ENCODE peak calls at places on chromosome 9, in ten cellular contexts. L is globus pallidus; W is NCI-H526 treated with DMSO at 0.1 percent for 48 hours; R is activated T-cell treated with anti-CD3 and anti-CD28 coated beads, Interleukin-2, amount 50 U/mL, for 24 hours; X is astrocyte of the spinal cord; F is cardiac fibroblast; K is T-cell; G is stimulated activated CD8-positive, alpha-beta memory T cell treated with anti-CD3 and anti-CD28 coated beads, Interleukin-7, amount 100 ng/mL, for 1 hour; A is iPS-NIHi11; E is neural progenitor cell. S is an unnamed sample.

GRCh38 chr9:19155106-19155999 is 28.1 kb upstream of the PLIN2 start:
- DNase-seq in E (no peak), F (no peak), L (no peak), X (no peak), G (no peak), R (no peak), A (no peak), W (no peak), K (no peak), S (no peak)

GRCh38 chr9:36396985-36397384 is 3.1 kb downstream of the RNF38 start:
- DNase-seq in A (no peak), R (no peak), K (no peak), E (no peak), W (no peak), F (peak; percentile 45), G (no peak), X (no peak), L (no peak), S (peak; percentile 33)

GRCh38 chr9:70910598-70910997 is 210.8 kb downstream of the TRPM3 start:
- DNase-seq in K (no peak), W (no peak), A (no peak), F (no peak), X (no peak), G (no peak), L (no peak), R (no peak), E (no peak), S (no peak)

GRCh38 chr9:122819791-122820489 is 8.4 kb downstream of the PDCL start:
- DNase-seq in R (no peak), L (peak; percentile 53), G (no peak), E (no peak), X (peak; percentile 49), W (no peak), A (no peak), F (peak; percentile 73), K (no peak), S (peak; percentile 63)

GRCh38 chr9:468766-469496 is 254.3 kb downstream of the DOCK8 start:
- DNase-seq in F (no peak), A (no peak), R (peak; percentile 35), L (no peak), G (no peak), W (no peak), X (no peak), E (no peak), K (no peak), S (peak; percentile 15)

GRCh38 chr9:88915916-88916315 is 75.4 kb upstream of the S1PR3 start:
- DNase-seq in G (no peak), X (no peak), F (no peak), A (no peak), K (no peak), W (no peak), E (no peak), L (no peak), R (no peak), S (no peak)

GRCh38 chr9:114551750-114552685 is 35.6 kb upstream of the ATP6V1G1 start:
- DNase-seq in W (no peak), E (no peak), L (no peak), K (no peak), G (no peak), R (no peak), A (peak; percentile 74), X (peak; percentile 97), F (peak; percentile 99), S (peak; percentile 98)

GRCh38 chr9:104784098-104784497 is 20.2 kb downstream of the NIPSNAP3B start:
- DNase-seq in K (no peak), G (no peak), W (no peak), E (no peak), F (no peak), R (no peak), X (no peak), A (no peak), L (no peak), S (no peak)

GRCh38 chr9:38063363-38063707 is 5.7 kb downstream of the SHB start:
- DNase-seq in A (no peak), K (no peak), F (no peak), X (no peak), E (no peak), L (no peak), G (no peak), W (no peak), R (no peak), S (no peak)

GRCh38 chr9:68998812-68999211 is 15.1 kb downstream of the PRKACG start:
- DNase-seq in E (no peak), X (no peak), R (no peak), F (no peak), G (no peak), W (no peak), K (no peak), A (no peak), L (no peak), S (no peak)

GRCh38 chr9:74415995-74416394 is 81.1 kb upstream of the RORB start:
- DNase-seq in A (no peak), L (no peak), W (no peak), K (no peak), X (no peak), E (no peak), F (no peak), G (no peak), R (no peak), S (no peak)

GRCh38 chr9:5879419-5880181 is 11.1 kb upstream of the MLANA start:
- DNase-seq in F (peak; percentile 77), R (no peak), K (no peak), W (no peak), E (peak; percentile 8), A (peak; percentile 28), L (no peak), X (peak; percentile 36), G (no peak), S (peak; percentile 75)

GRCh38 chr9:124805186-124805585 is 28.3 kb downstream of the OLFML2A start:
- DNase-seq in G (no peak), F (no peak), W (no peak), X (no peak), R (no peak), K (no peak), E (no peak), A (no peak), L (no peak), S (no peak)

GRCh38 chr9:6923081-6923480 is 165.3 kb downstream of the KDM4C start:
- DNase-seq in F (peak; percentile 55), R (no peak), L (no peak), K (no peak), W (peak; percentile 52), G (no peak), E (no peak), A (no peak), X (no peak), S (peak; percentile 55)

GRCh38 chr9:9670454-9670853 is 942.3 kb downstream of the PTPRD start:
- DNase-seq in G (no peak), K (no peak), W (no peak), X (no peak), E (no peak), R (no peak), L (no peak), A (no peak), F (no peak), S (no peak)

GRCh38 chr9:12497790-12498189 is 195.4 kb upstream of the TYRP1 start:
- DNase-seq in X (no peak), A (no peak), K (no peak), F (no peak), G (no peak), R (no peak), E (no peak), L (no peak), W (no peak), S (no peak)

GRCh38 chr9:130660683-130661460 is 3.5 kb upstream of the PRDM12 start:
- DNase-seq in R (no peak), G (no peak), E (peak; percentile 82), X (no peak), L (no peak), K (no peak), W (no peak), F (no peak), A (peak; percentile 69), S (no peak)

GRCh38 chr9:95286151-95286550 is 31.4 kb downstream of the FANCC start:
- DNase-seq in L (no peak), X (peak; percentile 10), R (no peak), K (no peak), W (no peak), E (no peak), G (no peak), F (no peak), A (no peak), S (peak; percentile 13)

GRCh38 chr9:99294850-99295461 is 72.9 kb downstream of the SEC61B start:
- DNase-seq in R (no peak), F (peak; percentile 27), X (no peak), A (no peak), W (no peak), E (no peak), G (no peak), L (no peak), K (no peak), S (peak; percentile 29)

GRCh38 chr9:137187386-137187785 is 974 bp downstream of the ANAPC2 start:
- DNase-seq in L (no peak), E (no peak), F (no peak), W (no peak), G (no peak), X (no peak), A (no peak), R (no peak), K (no peak), S (no peak)

GRCh38 chr9:96157675-96158074 is 144.3 kb downstream of the HSD17B3 start:
- DNase-seq in G (no peak), E (no peak), W (no peak), F (no peak), X (no peak), A (no peak), L (no peak), K (no peak), R (no peak), S (no peak)

GRCh38 chr9:78958887-78959286 is 612.9 kb upstream of the TLE4 start:
- DNase-seq in L (no peak), A (peak; percentile 19), K (no peak), G (no peak), W (no peak), F (peak; percentile 18), E (no peak), R (no peak), X (no peak), S (peak; percentile 12)

GRCh38 chr9:129237804-129238203 is 59.7 kb upstream of the IER5L start:
- DNase-seq in L (no peak), X (no peak), G (no peak), K (no peak), R (peak; percentile 60), F (no peak), A (no peak), W (no peak), E (no peak), S (no peak)

GRCh38 chr9:127218818-127219217 is 45.8 kb upstream of the GARNL3 start:
- DNase-seq in G (no peak), A (no peak), E (no peak), R (no peak), W (no peak), F (no peak), K (no peak), L (no peak), X (no peak), S (no peak)

GRCh38 chr9:13279284-13280162 is at the start of gene MPDZ:
- DNase-seq in R (no peak), F (peak; percentile 68), X (peak; percentile 77), G (no peak), L (peak; percentile 74), A (peak; percentile 92), K (no peak), W (peak; percentile 50), E (peak; percentile 89), S (peak; percentile 80)

GRCh38 chr9:72160446-72161123 is 11.3 kb downstream of the GDA start:
- DNase-seq in K (no peak), A (no peak), R (no peak), G (no peak), W (no peak), X (no peak), F (no peak), E (no peak), L (no peak), S (no peak)

GRCh38 chr9:72909428-72909827 is 43.4 kb downstream of the ALDH1A1 start:
- DNase-seq in G (no peak), W (no peak), L (no peak), E (no peak), K (no peak), F (no peak), A (no peak), X (no peak), R (no peak), S (no peak)

GRCh38 chr9:69295872-69296562 is 29.0 kb upstream of the ENTREP1 start:
- DNase-seq in K (no peak), L (no peak), W (no peak), R (no peak), E (no peak), G (no peak), F (peak; percentile 26), X (no peak), A (no peak), S (peak; percentile 46)